ENCODE peak calls at places on chromosomes 3 and 15, in five cellular contexts. One of them, this sample, is unnamed.

GRCh38 chr15:43009206-43009605 is 88.6 kb upstream of the TTBK2 start:
- DNase-seq in brain microvascular endothelial cell: no peak
- DNase-seq in GM12864: no peak
- DNase-seq in foreskin fibroblast: no peak
- DNase-seq in fibroblast of lung: no peak
- DNase-seq in this sample: no peak

GRCh38 chr3:55854395-55854994 is 367.4 kb upstream of the WNT5A start:
- DNase-seq in brain microvascular endothelial cell: no peak
- DNase-seq in GM12864: no peak
- DNase-seq in foreskin fibroblast: no peak
- DNase-seq in fibroblast of lung: no peak
- DNase-seq in this sample: no peak

GRCh38 chr3:112074616-112075497 is 11.3 kb upstream of the C3orf52 start:
- DNase-seq in brain microvascular endothelial cell: peak
- DNase-seq in GM12864: no peak
- DNase-seq in foreskin fibroblast: peak
- DNase-seq in fibroblast of lung: peak
- DNase-seq in this sample: peak

GRCh38 chr3:87227835-87228144 is 681 bp downstream of the CHMP2B start:
- DNase-seq in brain microvascular endothelial cell: no peak
- DNase-seq in GM12864: no peak
- DNase-seq in foreskin fibroblast: no peak
- DNase-seq in fibroblast of lung: no peak
- DNase-seq in this sample: no peak

GRCh38 chr3:152396867-152397266 is 128.1 kb downstream of the MBNL1 start:
- DNase-seq in brain microvascular endothelial cell: no peak
- DNase-seq in GM12864: no peak
- DNase-seq in foreskin fibroblast: no peak
- DNase-seq in fibroblast of lung: peak
- DNase-seq in this sample: no peak

GRCh38 chr15:65082303-65082958 is 5.9 kb downstream of the KBTBD13 start:
- DNase-seq in brain microvascular endothelial cell: no peak
- DNase-seq in GM12864: no peak
- DNase-seq in foreskin fibroblast: no peak
- DNase-seq in fibroblast of lung: no peak
- DNase-seq in this sample: no peak

GRCh38 chr15:84981711-84982300 is at the start of gene PDE8A:
- DNase-seq in brain microvascular endothelial cell: no peak
- DNase-seq in GM12864: no peak
- DNase-seq in foreskin fibroblast: peak
- DNase-seq in fibroblast of lung: peak
- DNase-seq in this sample: no peak

GRCh38 chr15:66879968-66880367 is 177.9 kb downstream of the SMAD6 start:
- DNase-seq in brain microvascular endothelial cell: no peak
- DNase-seq in GM12864: no peak
- DNase-seq in foreskin fibroblast: no peak
- DNase-seq in fibroblast of lung: no peak
- DNase-seq in this sample: no peak

GRCh38 chr3:126034481-126035361 is 49.2 kb downstream of the SLC41A3 start:
- DNase-seq in brain microvascular endothelial cell: no peak
- DNase-seq in GM12864: no peak
- DNase-seq in foreskin fibroblast: no peak
- DNase-seq in fibroblast of lung: peak
- DNase-seq in this sample: no peak

GRCh38 chr3:142028174-142028833 is 121.0 kb downstream of the TFDP2 start:
- DNase-seq in brain microvascular endothelial cell: peak
- DNase-seq in GM12864: peak
- DNase-seq in foreskin fibroblast: peak
- DNase-seq in fibroblast of lung: peak
- DNase-seq in this sample: peak

GRCh38 chr15:64622410-64623260 is 152.8 kb downstream of the RBPMS2 start:
- DNase-seq in brain microvascular endothelial cell: no peak
- DNase-seq in GM12864: no peak
- DNase-seq in foreskin fibroblast: no peak
- DNase-seq in fibroblast of lung: no peak
- DNase-seq in this sample: no peak

GRCh38 chr15:91281991-91282390 is 181.9 kb downstream of the SV2B start:
- DNase-seq in brain microvascular endothelial cell: no peak
- DNase-seq in GM12864: no peak
- DNase-seq in foreskin fibroblast: no peak
- DNase-seq in fibroblast of lung: no peak
- DNase-seq in this sample: no peak

GRCh38 chr3:85933326-85933725 is 974.5 kb downstream of the CADM2 start:
- DNase-seq in brain microvascular endothelial cell: no peak
- DNase-seq in GM12864: no peak
- DNase-seq in foreskin fibroblast: no peak
- DNase-seq in fibroblast of lung: no peak
- DNase-seq in this sample: no peak

GRCh38 chr3:147925272-147925671 is 516.1 kb downstream of the ZIC1 start:
- DNase-seq in brain microvascular endothelial cell: no peak
- DNase-seq in GM12864: no peak
- DNase-seq in foreskin fibroblast: no peak
- DNase-seq in fibroblast of lung: peak
- DNase-seq in this sample: no peak

GRCh38 chr3:187902938-187903337 is 157.7 kb upstream of the BCL6 start:
- DNase-seq in brain microvascular endothelial cell: no peak
- DNase-seq in GM12864: no peak
- DNase-seq in foreskin fibroblast: no peak
- DNase-seq in fibroblast of lung: peak
- DNase-seq in this sample: no peak

GRCh38 chr3:152519376-152519775 is 250.6 kb downstream of the MBNL1 start:
- DNase-seq in brain microvascular endothelial cell: no peak
- DNase-seq in GM12864: no peak
- DNase-seq in foreskin fibroblast: no peak
- DNase-seq in fibroblast of lung: no peak
- DNase-seq in this sample: no peak

GRCh38 chr15:89184886-89185526 is 36.4 kb downstream of the RLBP1 start:
- DNase-seq in brain microvascular endothelial cell: no peak
- DNase-seq in GM12864: no peak
- DNase-seq in foreskin fibroblast: no peak
- DNase-seq in fibroblast of lung: no peak
- DNase-seq in this sample: no peak

GRCh38 chr3:69012836-69013255 is 638 bp downstream of the EOGT start:
- DNase-seq in brain microvascular endothelial cell: peak
- DNase-seq in GM12864: peak
- DNase-seq in foreskin fibroblast: peak
- DNase-seq in fibroblast of lung: peak
- DNase-seq in this sample: no peak

GRCh38 chr3:24583004-24583403 is 88.4 kb upstream of the THRB start:
- DNase-seq in brain microvascular endothelial cell: peak
- DNase-seq in GM12864: no peak
- DNase-seq in foreskin fibroblast: no peak
- DNase-seq in fibroblast of lung: no peak
- DNase-seq in this sample: no peak

GRCh38 chr15:67504796-67505195 is 16.1 kb upstream of the C15orf61 start:
- DNase-seq in brain microvascular endothelial cell: no peak
- DNase-seq in GM12864: no peak
- DNase-seq in foreskin fibroblast: peak
- DNase-seq in fibroblast of lung: no peak
- DNase-seq in this sample: no peak

GRCh38 chr15:26555898-26556297 is 217.0 kb downstream of the GABRB3 start:
- DNase-seq in brain microvascular endothelial cell: no peak
- DNase-seq in GM12864: no peak
- DNase-seq in foreskin fibroblast: no peak
- DNase-seq in fibroblast of lung: no peak
- DNase-seq in this sample: no peak

GRCh38 chr3:50304601-50305000 is 1.2 kb upstream of the HYAL1 start:
- DNase-seq in brain microvascular endothelial cell: no peak
- DNase-seq in GM12864: no peak
- DNase-seq in foreskin fibroblast: peak
- DNase-seq in fibroblast of lung: peak
- DNase-seq in this sample: no peak

GRCh38 chr3:50303038-50303815 is at the start of gene HYAL1:
- DNase-seq in brain microvascular endothelial cell: no peak
- DNase-seq in GM12864: no peak
- DNase-seq in foreskin fibroblast: no peak
- DNase-seq in fibroblast of lung: no peak
- DNase-seq in this sample: no peak

GRCh38 chr3:50300681-50301254 is 1.6 kb upstream of the HYAL3 start:
- DNase-seq in brain microvascular endothelial cell: no peak
- DNase-seq in GM12864: no peak
- DNase-seq in foreskin fibroblast: no peak
- DNase-seq in fibroblast of lung: no peak
- DNase-seq in this sample: no peak

GRCh38 chr3:50299929-50300680 is 900 bp upstream of the HYAL3 start:
- DNase-seq in brain microvascular endothelial cell: no peak
- DNase-seq in GM12864: no peak
- DNase-seq in foreskin fibroblast: peak
- DNase-seq in fibroblast of lung: peak
- DNase-seq in this sample: no peak

DNA sequence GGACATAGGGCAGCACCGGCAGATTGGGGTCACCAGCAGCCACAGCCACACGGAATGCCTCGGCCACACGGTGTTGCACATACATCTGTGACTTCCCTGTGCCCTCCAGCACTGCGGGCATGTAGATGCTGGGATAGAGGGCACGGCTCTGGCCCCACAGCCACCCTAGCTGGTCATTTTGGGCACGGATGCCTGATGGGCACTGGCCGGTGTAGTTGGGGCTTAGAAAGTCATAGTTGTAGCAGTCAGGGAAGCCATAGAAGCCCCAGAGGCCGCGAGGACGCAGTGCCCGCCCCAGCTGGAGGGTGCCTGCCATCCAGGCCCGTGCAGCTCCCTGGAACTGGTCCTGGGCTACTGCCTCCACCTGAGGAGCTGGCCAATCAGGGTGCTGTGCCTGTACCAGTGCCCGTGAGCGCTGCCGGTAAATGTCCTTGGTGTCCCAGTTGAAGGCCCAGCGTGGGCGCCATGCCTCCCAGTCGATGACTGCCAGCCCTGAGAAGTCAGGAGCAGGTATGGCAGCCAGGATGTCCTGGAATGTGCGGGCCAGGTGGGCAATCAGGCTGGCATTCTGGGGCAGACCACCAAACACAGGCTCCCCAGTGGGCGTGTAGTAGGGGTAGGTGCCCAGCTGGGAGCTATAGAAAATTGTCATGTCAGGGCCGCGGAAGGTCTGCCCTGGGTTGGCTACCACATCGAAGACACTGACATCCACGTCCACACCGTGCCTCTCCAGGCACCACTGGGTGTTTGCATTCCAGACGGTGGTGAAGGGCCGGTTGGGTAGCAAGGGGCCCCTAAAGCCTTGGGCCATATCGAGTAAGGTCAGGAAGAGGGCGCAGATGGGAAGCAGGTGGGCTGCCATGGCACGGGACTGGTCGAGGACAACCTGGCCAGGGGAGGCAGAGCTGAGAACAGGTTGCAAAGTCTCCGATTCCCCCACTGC is 1.0 kb downstream of the HYAL1 start:
- DNase-seq in brain microvascular endothelial cell: no peak
- DNase-seq in GM12864: no peak
- DNase-seq in foreskin fibroblast: no peak
- DNase-seq in fibroblast of lung: no peak
- DNase-seq in this sample: no peak
- H3K4me3 ChIP-seq in brain microvascular endothelial cell: no peak
- H3K4me3 ChIP-seq in GM12864: no peak
- H3K4me3 ChIP-seq in foreskin fibroblast: no peak
- H3K4me3 ChIP-seq in fibroblast of lung: no peak
- H3K4me3 ChIP-seq in this sample: no peak

DNA sequence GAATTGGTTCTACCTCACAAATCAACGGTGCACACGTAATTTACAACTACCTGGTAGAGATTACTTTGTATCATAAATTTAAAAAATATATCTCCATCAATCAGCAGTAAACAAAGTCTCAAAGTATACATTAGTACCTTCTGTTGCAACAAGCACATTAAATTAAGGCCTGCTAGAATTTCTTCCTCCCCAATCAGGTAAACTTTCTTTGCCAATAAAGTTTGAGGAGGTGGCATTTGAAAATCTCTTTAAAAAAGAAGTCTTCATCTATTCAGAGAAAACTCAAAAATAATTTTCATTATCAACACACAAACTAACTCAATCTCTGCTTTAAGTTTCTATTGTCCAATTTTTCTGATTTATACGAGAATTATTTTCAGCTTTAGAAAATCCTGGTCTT is 4.4 kb downstream of the CCNL1 start:
- DNase-seq in brain microvascular endothelial cell: no peak
- DNase-seq in GM12864: no peak
- DNase-seq in foreskin fibroblast: no peak
- DNase-seq in fibroblast of lung: no peak
- DNase-seq in this sample: no peak
- H3K4me3 ChIP-seq in brain microvascular endothelial cell: no peak
- H3K4me3 ChIP-seq in GM12864: no peak
- H3K4me3 ChIP-seq in foreskin fibroblast: peak
- H3K4me3 ChIP-seq in fibroblast of lung: peak
- H3K4me3 ChIP-seq in this sample: no peak

DNA sequence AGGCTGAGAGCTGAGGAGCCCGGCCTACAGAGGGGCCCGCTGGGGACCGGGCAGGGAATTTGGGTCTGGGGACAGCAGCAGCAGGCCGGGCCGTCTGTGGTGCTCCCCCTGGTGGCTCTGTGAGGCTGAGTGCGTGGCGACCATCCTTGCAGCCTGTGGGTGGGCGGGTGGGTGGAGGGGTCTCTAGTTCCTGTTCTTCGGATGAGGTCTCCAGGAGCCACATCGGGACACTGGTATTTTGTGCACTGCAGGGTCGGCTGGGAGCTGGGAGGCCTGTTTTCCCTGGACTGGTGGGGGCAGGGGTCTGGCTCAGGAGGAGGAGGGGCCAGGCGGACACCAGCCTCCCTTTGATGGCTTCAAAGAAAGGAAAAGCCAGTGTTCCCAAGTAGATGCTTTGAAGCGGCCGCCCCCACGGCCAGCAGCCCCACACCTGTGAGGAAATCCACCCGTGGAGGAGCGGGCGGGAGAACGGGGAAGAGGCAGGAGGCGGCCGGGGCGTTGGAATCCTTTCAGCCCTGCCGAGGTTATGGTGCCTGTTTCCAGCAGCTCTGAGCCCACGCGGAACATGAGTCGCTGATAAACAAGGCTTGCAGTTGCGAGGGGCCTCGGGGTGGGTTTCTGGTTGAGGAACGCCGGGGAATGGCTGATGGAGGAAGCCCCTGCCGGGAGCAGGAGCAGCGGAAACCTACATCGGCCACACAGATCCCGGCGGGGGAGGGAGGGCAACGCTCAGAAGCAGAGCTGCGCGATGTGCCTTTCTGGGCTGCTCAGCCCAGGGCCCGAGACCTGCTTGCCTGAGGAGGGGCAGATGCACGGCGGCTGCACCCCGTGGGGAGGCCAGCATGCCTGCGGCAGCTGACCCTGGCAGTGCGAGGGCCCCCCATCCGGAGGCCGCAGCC is 154.3 kb downstream of the NSMCE3 start:
- DNase-seq in brain microvascular endothelial cell: peak
- DNase-seq in GM12864: no peak
- DNase-seq in foreskin fibroblast: no peak
- DNase-seq in fibroblast of lung: no peak
- DNase-seq in this sample: no peak
- H3K4me3 ChIP-seq in brain microvascular endothelial cell: peak
- H3K4me3 ChIP-seq in GM12864: no peak
- H3K4me3 ChIP-seq in foreskin fibroblast: peak
- H3K4me3 ChIP-seq in fibroblast of lung: no peak
- H3K4me3 ChIP-seq in this sample: peak

DNA sequence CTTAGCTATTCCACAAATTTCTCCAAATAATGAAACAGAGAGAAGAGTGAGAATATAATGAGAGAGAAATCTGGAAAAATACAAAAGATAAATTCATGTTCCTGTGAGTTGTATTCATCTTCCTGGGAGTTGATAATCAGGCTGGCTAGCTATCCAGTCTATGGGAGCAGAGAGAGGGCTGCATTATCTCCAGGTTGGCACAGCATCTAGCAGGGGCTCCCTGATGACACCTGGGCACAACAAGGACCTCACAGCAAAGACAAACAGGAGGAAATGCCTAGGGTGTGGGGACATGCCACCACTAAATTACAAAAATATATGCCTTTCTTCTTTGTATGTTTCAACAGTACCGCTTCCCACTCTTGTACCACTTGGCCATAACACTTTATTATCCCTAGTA is 1.9 kb downstream of the EHD4 start:
- DNase-seq in brain microvascular endothelial cell: no peak
- DNase-seq in GM12864: no peak
- DNase-seq in foreskin fibroblast: no peak
- DNase-seq in fibroblast of lung: no peak
- DNase-seq in this sample: no peak
- H3K4me3 ChIP-seq in brain microvascular endothelial cell: no peak
- H3K4me3 ChIP-seq in GM12864: peak
- H3K4me3 ChIP-seq in foreskin fibroblast: peak
- H3K4me3 ChIP-seq in fibroblast of lung: no peak
- H3K4me3 ChIP-seq in this sample: no peak